ENCODE peak calls at places on chromosomes 2 and 18, in four cellular contexts. E is IMR-90, L is small intestine, Q is left ventricle myocardium inferior. U is an unnamed sample. For H3K4me1 and H3K36me3, the result is how much of the 10 kb centered on the place peaks cover.

GRCh38 chr2:201859886-201860285 is 53.5 kb downstream of the CDK15 start:
- DNase-seq in E (peak), L (no peak), Q (no peak), U (no peak)

GRCh38 chr2:150681120-150681796 is 193.8 kb upstream of the RND3 start:
- DNase-seq in E (peak), Q (no peak), L (no peak), U (no peak)

GRCh38 chr2:30272761-30273573 is 41.6 kb downstream of the LBH start:
- DNase-seq in E (peak), Q (no peak), L (peak), U (no peak)

GRCh38 chr2:104563398-104564024 is 290.4 kb upstream of the POU3F3 start:
- DNase-seq in L (no peak), E (no peak), Q (no peak), U (no peak)

GRCh38 chr2:135948642-135949355 is 36.6 kb downstream of the DARS1 start:
- DNase-seq in L (peak), Q (no peak), E (peak), U (no peak)

GRCh38 chr2:95025406-95026319 is at the start of gene MAL:
- DNase-seq in E (no peak), L (no peak), Q (no peak), U (no peak)

GRCh38 chr2:219049282-219049681 is 8.0 kb upstream of the CFAP65 start:
- DNase-seq in Q (no peak), E (no peak), L (peak), U (no peak)

GRCh38 chr2:187775651-187776050 is 221.4 kb upstream of the TFPI start:
- DNase-seq in Q (no peak), E (peak), L (no peak), U (no peak)

GRCh38 chr2:121298476-121298875 is 13.5 kb upstream of the TFCP2L1 start:
- DNase-seq in Q (no peak), E (no peak), L (no peak), U (no peak)

GRCh38 chr2:181376442-181376841 is 80.7 kb upstream of the ITGA4 start:
- DNase-seq in E (no peak), L (no peak), Q (no peak), U (no peak)

GRCh38 chr2:181371782-181372292 is 85.3 kb upstream of the ITGA4 start:
- DNase-seq in Q (no peak), E (peak), L (no peak), U (no peak)

GRCh38 chr2:181376999-181377398 is 80.2 kb upstream of the ITGA4 start:
- DNase-seq in L (no peak), E (no peak), Q (no peak), U (no peak)

GRCh38 chr2:181372656-181373055 is 84.5 kb upstream of the ITGA4 start:
- DNase-seq in Q (no peak), E (no peak), L (no peak), U (no peak)

DNA sequence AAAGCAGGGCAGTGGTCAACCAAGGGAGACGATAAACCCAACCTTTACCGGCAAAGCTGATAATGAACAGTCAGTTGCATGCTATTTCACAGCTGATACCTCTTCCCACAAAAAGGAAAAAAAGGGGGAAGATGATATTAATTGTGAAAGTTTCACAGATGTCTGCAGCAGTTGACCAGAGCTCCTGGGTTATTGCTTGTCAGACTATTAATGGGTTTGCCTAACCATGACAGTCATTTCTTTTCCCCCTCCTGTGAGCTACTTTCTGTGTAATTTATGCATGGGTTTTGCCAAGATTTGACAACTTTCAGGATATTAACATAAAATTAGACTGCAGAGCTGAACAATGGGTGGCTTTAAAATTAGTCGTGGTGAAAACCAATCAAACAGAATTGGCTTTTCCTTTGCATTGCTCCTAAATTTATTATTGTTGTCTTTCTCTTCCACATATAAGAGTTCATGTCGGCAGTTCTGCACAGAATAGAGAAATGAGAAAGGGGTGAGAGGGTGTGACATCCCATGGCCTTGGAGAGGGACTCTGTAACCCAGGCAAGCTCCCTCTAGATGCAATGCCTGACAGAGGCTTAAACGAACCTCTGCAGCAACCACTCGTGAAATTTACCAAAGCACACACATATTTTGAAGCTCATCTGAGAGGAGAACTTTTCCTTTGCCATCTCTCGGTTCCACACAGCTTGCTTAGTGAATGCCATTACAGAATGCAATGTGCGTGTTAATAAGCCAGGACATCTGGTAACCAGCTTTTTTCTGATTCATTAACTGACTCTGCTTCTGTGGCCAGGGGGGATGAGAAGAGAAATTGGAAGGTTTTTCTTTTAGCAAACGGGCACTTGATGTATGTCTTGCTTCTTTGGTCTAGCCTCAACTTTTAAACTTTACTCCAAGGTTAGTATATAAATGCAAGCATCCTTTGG is 82.2 kb upstream of the ITGA4 start:
- DNase-seq in L (no peak), Q (no peak), E (no peak), U (no peak)
- H3K4me3 ChIP-seq in L (no peak), Q (no peak), E (no peak), U (no peak)

DNA sequence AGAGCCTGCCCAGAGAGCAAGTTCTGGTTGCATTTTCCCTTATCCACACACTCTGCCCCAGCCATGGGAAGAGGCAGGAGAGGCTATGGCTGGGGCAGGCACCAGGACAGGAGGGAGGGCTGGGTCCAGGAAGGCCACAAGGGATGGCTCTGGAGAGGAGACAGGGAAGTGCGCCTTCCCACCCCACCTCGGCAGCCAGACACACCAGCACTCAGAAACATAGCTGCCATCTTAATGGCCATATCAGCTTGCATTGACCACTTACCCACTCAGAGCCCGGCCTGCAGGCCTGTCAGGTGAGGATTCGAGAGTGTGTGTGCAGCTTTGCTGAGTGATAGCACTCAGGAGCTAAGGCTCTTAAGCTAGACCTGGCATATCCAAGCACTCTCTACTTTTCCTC is 148.1 kb downstream of the TNS1 start:
- DNase-seq in E (no peak), Q (no peak), L (no peak), U (no peak)
- H3K4me1 ChIP-seq in E (under half), Q (half or more), L (under half), U (under half)

GRCh38 chr2:233197022-233197421 is 54.5 kb upstream of the ATG16L1 start:
- DNase-seq in L (no peak), E (no peak), Q (no peak), U (no peak)
- H3K36me3 ChIP-seq in L (under half), E (under half), Q (under half), U (under half)

DNA sequence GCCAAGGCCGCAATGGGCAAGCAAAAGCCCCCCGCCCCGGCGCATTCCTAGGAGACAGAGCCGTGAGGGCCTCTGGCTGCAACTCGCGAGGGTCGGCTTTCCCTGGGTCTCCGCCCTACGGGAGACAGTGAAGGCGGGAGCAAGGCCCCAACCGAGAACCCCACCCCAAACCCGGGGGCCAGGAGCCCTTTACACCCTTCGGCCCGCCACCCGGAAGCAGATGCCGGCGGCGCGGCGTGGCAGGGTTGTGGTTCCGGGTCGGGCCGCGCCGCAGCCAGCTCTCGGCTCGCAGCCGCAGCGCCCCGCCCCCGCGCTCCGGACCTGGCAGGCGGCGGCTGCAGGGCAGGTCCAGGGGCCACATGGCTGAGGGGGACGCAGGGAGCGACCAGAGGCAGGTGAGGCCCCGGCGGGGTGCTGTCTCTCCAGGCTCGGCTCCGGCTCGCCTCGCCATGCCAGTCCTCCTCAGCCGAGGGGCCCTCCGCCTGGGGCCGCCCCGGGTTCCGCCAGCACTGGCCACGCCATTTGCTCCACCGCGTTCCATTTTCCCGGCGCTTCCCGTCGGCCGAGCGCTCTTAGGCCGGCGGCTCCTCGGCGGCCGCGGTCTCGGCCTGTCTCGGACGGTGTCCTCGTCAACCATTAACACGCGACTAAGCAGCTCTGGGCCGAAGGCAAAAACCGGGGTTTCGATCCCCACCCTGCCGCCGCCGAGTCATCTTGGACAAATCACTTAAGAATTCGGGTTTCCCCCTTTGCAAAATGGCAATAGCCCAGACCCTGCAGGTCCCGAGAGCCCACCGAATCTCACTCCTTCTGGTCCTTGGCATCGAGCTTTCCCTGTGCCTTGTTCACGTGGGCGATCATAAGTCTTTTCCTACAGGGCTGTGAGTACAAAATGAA is at the start of gene IMPACT:
- DNase-seq in Q (peak), L (peak), E (peak), U (peak)
- H3K4me3 ChIP-seq in Q (peak), L (peak), E (peak), U (peak)

U was measured in mucosa of descending colon.